ENCODE peak calls at places on chromosome 5, in four cellular contexts. L is PC-3, A is fibroblast of the aortic adventitia, Y is breast epithelium. R is an unnamed sample.

GRCh38 chr5:107607656-107608368 is 62.9 kb downstream of the EFNA5 start:
- DNase-seq in L (no peak), A (no peak), Y (no peak), R (no peak)

GRCh38 chr5:118007262-118007661 is 981.1 kb downstream of the DTWD2 start:
- DNase-seq in L (no peak), A (no peak), Y (no peak), R (peak; percentile 13)

GRCh38 chr5:71699233-71699632 is 19.8 kb upstream of the CARTPT start:
- DNase-seq in L (peak; percentile 6), A (no peak), Y (no peak), R (no peak)

GRCh38 chr5:80466669-80467485 is 21.0 kb upstream of the FAM151B start:
- DNase-seq in L (no peak), A (peak; percentile 71), Y (no peak), R (peak; percentile 80)

GRCh38 chr5:111016801-111017200 is 54.7 kb upstream of the TSLP start:
- DNase-seq in L (no peak), A (peak; percentile 90), Y (no peak), R (peak; percentile 72)

GRCh38 chr5:109711681-109712080 is 22.0 kb downstream of the MAN2A1 start:
- DNase-seq in L (no peak), A (no peak), Y (no peak), R (no peak)

GRCh38 chr5:154254886-154255285 is 64.4 kb downstream of the GALNT10 start:
- DNase-seq in L (no peak), A (no peak), Y (no peak), R (no peak)

GRCh38 chr5:160175438-160176218 is 53.7 kb upstream of the FABP6 start:
- DNase-seq in L (no peak), A (no peak), Y (no peak), R (no peak)

GRCh38 chr5:85096426-85096825 is 711.7 kb upstream of the EDIL3 start:
- DNase-seq in L (no peak), A (no peak), Y (no peak), R (no peak)

GRCh38 chr5:174383196-174384178 is 338.0 kb downstream of the NSG2 start:
- DNase-seq in L (no peak), A (no peak), Y (no peak), R (peak; percentile 22)

GRCh38 chr5:56456002-56456401 is 222.9 kb upstream of the ANKRD55 start:
- DNase-seq in L (no peak), A (no peak), Y (no peak), R (no peak)

GRCh38 chr5:159987031-159987674 is 21.8 kb upstream of the TTC1 start:
- DNase-seq in L (peak; percentile 89), A (peak; percentile 50), Y (peak; percentile 87), R (peak; percentile 67)

GRCh38 chr5:88661870-88662207 is 221.1 kb downstream of the MEF2C start:
- DNase-seq in L (no peak), A (no peak), Y (no peak), R (no peak)

GRCh38 chr5:33441241-33441844 is 578 bp downstream of the TARS1 start:
- DNase-seq in L (peak; percentile 56), A (no peak), Y (no peak), R (peak; percentile 52)

GRCh38 chr5:140420665-140421361 is 19.2 kb downstream of the ANKHD1 start:
- DNase-seq in L (no peak), A (no peak), Y (no peak), R (no peak)

GRCh38 chr5:180041501-180042274 is 29.9 kb downstream of the RNF130 start:
- DNase-seq in L (no peak), A (no peak), Y (no peak), R (no peak)

GRCh38 chr5:134026521-134027202 is 21.9 kb upstream of the VDAC1 start:
- DNase-seq in L (peak; percentile 73), A (peak; percentile 59), Y (peak; percentile 64), R (peak; percentile 65)

GRCh38 chr5:150567031-150567680 is 59.2 kb downstream of the NDST1 start:
- DNase-seq in L (no peak), A (peak; percentile 94), Y (no peak), R (peak; percentile 48)

GRCh38 chr5:111254613-111255012 is 30.4 kb downstream of the CAMK4 start:
- DNase-seq in L (no peak), A (peak; percentile 8), Y (no peak), R (no peak)

GRCh38 chr5:31213676-31214638 is 20.5 kb downstream of the CDH6 start:
- DNase-seq in L (no peak), A (no peak), Y (no peak), R (no peak)

GRCh38 chr5:138725885-138726457 is 27.3 kb upstream of the CTNNA1 start:
- DNase-seq in L (no peak), A (peak; percentile 31), Y (no peak), R (no peak)

GRCh38 chr5:38208782-38209378 is 49.5 kb upstream of the EGFLAM start:
- DNase-seq in L (peak; percentile 74), A (peak; percentile 49), Y (no peak), R (peak; percentile 58)

GRCh38 chr5:151470440-151470839 is 23.0 kb downstream of the SLC36A1 start:
- DNase-seq in L (no peak), A (no peak), Y (no peak), R (no peak)

GRCh38 chr5:42715791-42716190 is 40.8 kb upstream of the CCDC152 start:
- DNase-seq in L (peak; percentile 42), A (no peak), Y (no peak), R (no peak)

GRCh38 chr5:129079496-129079895 is 15.1 kb upstream of the ISOC1 start:
- DNase-seq in L (no peak), A (no peak), Y (no peak), R (no peak)

GRCh38 chr5:95930541-95930940 is 31.1 kb downstream of the ELL2 start:
- DNase-seq in L (no peak), A (no peak), Y (no peak), R (no peak)

GRCh38 chr5:88952996-88953643 is 70.1 kb upstream of the MEF2C start:
- DNase-seq in L (no peak), A (no peak), Y (no peak), R (no peak)

GRCh38 chr5:124867064-124867707 is 120.7 kb upstream of the ZNF608 start:
- DNase-seq in L (no peak), A (peak; percentile 9), Y (no peak), R (peak; percentile 49)

GRCh38 chr5:132474131-132474723 is 16.3 kb downstream of the IRF1 start:
- DNase-seq in L (no peak), A (no peak), Y (no peak), R (no peak)

GRCh38 chr5:137254153-137254552 is 245.0 kb downstream of the SPOCK1 start:
- DNase-seq in L (no peak), A (peak; percentile 95), Y (no peak), R (no peak)

GRCh38 chr5:126656397-126657007 is 55.8 kb downstream of the PHAX start:
- DNase-seq in L (peak; percentile 48), A (peak; percentile 69), Y (no peak), R (peak; percentile 43)

GRCh38 chr5:173733065-173733824 is 116.8 kb upstream of the BOD1 start:
- DNase-seq in L (no peak), A (no peak), Y (no peak), R (no peak)

GRCh38 chr5:108655750-108656450 is 91.8 kb upstream of the FER start:
- DNase-seq in L (peak; percentile 87), A (peak; percentile 86), Y (no peak), R (peak; percentile 91)

GRCh38 chr5:68343421-68343826 is 127.9 kb downstream of the PIK3R1 start:
- DNase-seq in L (peak; percentile 56), A (peak; percentile 96), Y (no peak), R (peak; percentile 93)

GRCh38 chr5:68345595-68345994 is 130.0 kb downstream of the PIK3R1 start:
- DNase-seq in L (no peak), A (no peak), Y (no peak), R (no peak)

GRCh38 chr5:68342693-68343092 is 127.1 kb downstream of the PIK3R1 start:
- DNase-seq in L (no peak), A (no peak), Y (no peak), R (no peak)

GRCh38 chr5:68345166-68345565 is 129.6 kb downstream of the PIK3R1 start:
- DNase-seq in L (no peak), A (no peak), Y (no peak), R (no peak)

DNA sequence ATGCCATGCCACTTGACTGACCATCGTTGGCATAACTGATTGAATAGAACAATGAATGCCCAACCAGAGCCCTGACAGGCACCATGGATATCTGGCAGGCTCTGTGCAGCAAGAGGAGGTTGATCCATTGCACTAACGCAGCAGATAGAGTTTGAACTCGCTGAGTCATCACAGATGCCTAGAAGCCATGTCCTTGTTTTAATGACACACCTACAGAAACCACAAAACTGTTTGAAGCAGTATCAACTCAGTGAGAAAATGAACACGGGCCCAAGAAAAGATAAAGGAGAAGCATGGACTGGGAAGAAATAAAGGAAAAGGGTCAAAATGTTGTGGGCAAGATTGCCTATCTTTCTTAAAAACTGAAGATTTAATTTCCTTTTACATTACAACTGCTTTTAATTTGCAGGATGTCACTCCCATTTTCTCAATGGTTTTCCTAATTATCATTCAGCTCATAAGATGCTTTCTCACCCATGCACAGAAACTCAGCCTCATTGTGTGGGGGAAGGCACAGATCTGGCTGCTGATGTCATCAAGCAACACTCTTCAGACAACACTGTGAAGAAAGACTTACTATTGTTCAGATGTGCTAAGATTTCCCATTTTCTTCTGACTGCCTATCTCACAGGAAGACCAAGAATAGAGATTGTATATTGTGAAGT is 129.0 kb downstream of the PIK3R1 start:
- DNase-seq in L (peak; percentile 52), A (peak; percentile 68), Y (no peak), R (peak; percentile 88)
- H3K4me3 ChIP-seq in L (no peak overlapping the region), A (no peak overlapping the region), Y (no peak overlapping the region), R (no peak overlapping the region)

GRCh38 chr5:158313739-158314464 is 455.0 kb upstream of the CLINT1 start:
- DNase-seq in L (no peak), A (no peak), Y (no peak), R (no peak)
- H3K4me3 ChIP-seq in L (no peak overlapping the region), A (no peak overlapping the region), Y (no peak overlapping the region), R (no peak overlapping the region)

DNA sequence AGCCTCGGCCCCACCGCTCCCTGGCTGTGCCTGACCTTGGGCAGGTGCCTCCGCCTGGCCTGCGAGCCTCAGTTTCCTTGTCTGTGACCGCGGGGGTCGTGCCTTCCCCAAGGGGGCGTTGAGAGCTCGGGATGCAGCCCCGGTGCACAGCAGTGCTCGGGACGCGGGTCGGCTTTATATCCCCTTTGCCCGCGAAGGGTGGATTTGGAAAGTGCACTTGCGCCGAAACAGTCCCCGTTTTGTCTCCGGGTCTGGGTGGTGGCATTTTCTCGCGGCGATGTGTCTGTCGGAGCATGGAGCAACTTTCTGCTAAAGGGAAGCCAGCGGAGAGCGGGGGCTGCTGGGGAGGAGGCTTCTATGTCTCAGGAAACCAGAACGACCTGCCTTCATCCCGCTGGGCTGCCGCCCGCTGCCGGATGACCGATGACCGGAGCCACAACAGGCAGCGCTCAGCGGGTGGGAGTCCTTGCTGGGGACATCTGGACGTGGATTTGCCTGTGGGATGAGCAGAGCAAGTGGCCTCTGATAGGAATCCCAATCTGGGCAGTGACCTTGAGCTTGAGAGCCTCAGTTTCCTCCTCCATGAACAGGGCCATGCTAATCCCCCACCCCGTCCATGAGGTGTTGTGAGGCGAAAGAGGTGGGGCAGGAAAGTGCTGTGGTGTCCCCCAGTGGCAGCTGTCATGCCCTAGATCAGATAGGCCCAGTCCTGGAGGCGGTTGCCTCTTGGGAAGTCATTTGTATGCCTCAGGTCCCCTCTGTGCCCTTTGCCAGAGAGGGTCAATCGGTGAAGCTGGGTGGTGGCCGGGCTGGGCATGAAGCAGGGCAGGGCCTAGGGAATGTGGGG is 651 bp downstream of the HRH2 start:
- DNase-seq in L (no peak), A (no peak), Y (no peak), R (no peak)
- H3K4me3 ChIP-seq in L (no peak overlapping the region), A (no peak overlapping the region), Y (peak overlapping the region; percentile 54), R (no peak overlapping the region)

DNA sequence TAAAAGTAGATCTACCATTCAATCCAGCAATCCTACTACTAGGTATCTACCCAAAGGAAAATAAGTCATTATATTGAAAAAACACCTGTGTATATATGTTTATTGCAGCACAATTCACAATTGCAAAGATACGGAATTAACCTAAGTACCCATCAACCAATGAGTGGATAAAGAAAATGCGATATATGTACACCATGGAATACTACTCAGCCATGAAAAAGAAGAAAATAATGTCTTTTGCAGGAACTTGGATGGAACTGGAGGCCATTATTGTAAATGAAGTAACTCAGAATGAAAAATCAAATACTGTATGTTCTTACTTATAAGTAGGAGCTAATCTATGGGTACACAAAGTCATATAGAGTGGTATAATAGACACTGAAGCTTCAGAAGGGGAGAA is 63.4 kb upstream of the PITX1 start:
- DNase-seq in L (no peak), A (no peak), Y (no peak), R (no peak)
- H3K4me3 ChIP-seq in L (no peak overlapping the region), A (no peak overlapping the region), Y (no peak overlapping the region), R (no peak overlapping the region)

R was measured in bronchial epithelial cell.